ENCODE peak calls at places on chromosomes 5 and 9, in five cellular contexts. M is cardiac fibroblast, F is coronary artery, O is A549, R is right atrium auricular region. T is an unnamed sample.

GRCh38 chr9:37144762-37145161 is 24.4 kb downstream of the ZCCHC7 start:
- DNase-seq in M (peak; percentile 47), R (no peak), O (no peak), F (no peak), T (peak; percentile 1)

GRCh38 chr5:138468966-138469539 is 3.8 kb downstream of the EGR1 start:
- DNase-seq in F (no peak), R (no peak), M (no peak), O (no peak), T (no peak)

GRCh38 chr9:7178729-7179128 is 421.0 kb downstream of the KDM4C start:
- DNase-seq in F (no peak), O (no peak), M (no peak), R (no peak), T (no peak)

GRCh38 chr9:105132006-105132405 is 112.4 kb upstream of the SLC44A1 start:
- DNase-seq in O (no peak), F (no peak), M (no peak), R (no peak), T (no peak)

GRCh38 chr5:145068696-145069095 is 766.4 kb downstream of the PRELID2 start:
- DNase-seq in M (no peak), O (no peak), R (no peak), F (no peak), T (no peak)

GRCh38 chr9:97568461-97569275 is 64.5 kb downstream of the TSTD2 start:
- DNase-seq in R (peak; percentile 51), F (peak; percentile 29), M (no peak), O (no peak), T (no peak)

GRCh38 chr9:109794361-109795012 is 14.5 kb downstream of the PALM2AKAP2 start:
- DNase-seq in O (no peak), R (no peak), M (peak; percentile 14), F (no peak), T (no peak)

GRCh38 chr9:1005043-1005667 is 28.7 kb downstream of the DMRT3 start:
- DNase-seq in R (no peak), O (peak; percentile 25), M (peak; percentile 54), F (no peak), T (peak; percentile 77)

GRCh38 chr9:136581614-136582447 is 36.0 kb upstream of the NOTCH1 start:
- DNase-seq in M (no peak), R (no peak), O (no peak), F (no peak), T (no peak)

GRCh38 chr5:41414598-41414997 is 95.8 kb downstream of the PLCXD3 start:
- DNase-seq in R (peak; percentile 82), M (peak; percentile 97), O (peak; percentile 46), F (no peak), T (peak; percentile 92)

GRCh38 chr5:127942246-127943060 is 141.1 kb upstream of the SLC12A2 start:
- DNase-seq in O (no peak), F (no peak), M (peak; percentile 65), R (no peak), T (no peak)

GRCh38 chr9:120985759-120986353 is 59.3 kb upstream of the TRAF1 start:
- DNase-seq in R (no peak), M (peak; percentile 83), O (peak; percentile 25), F (no peak), T (peak; percentile 61)

GRCh38 chr5:139708877-139709586 is 60.9 kb downstream of the CXXC5 start:
- DNase-seq in M (peak; percentile 48), R (no peak), F (peak; percentile 84), O (no peak), T (no peak)

GRCh38 chr9:135590486-135591079 is 29.0 kb downstream of the PAEP start:
- DNase-seq in M (no peak), O (no peak), F (peak; percentile 58), R (peak; percentile 11), T (no peak)

GRCh38 chr9:121434946-121435345 is 64.7 kb downstream of the GGTA1 start:
- DNase-seq in R (no peak), M (peak; percentile 68), F (no peak), O (no peak), T (no peak)

GRCh38 chr9:19408316-19408692 is 505 bp upstream of the ACER2 start:
- DNase-seq in R (peak; percentile 73), O (no peak), F (no peak), M (no peak), T (no peak)

GRCh38 chr9:71743217-71743705 is 25.1 kb downstream of the CEMIP2 start:
- DNase-seq in R (no peak), F (no peak), M (peak; percentile 87), O (no peak), T (peak; percentile 78)

GRCh38 chr5:178333821-178334481 is 101.3 kb upstream of the PHYKPL start:
- DNase-seq in R (no peak), M (no peak), O (no peak), F (no peak), T (no peak)

GRCh38 chr5:67063791-67064190 is 132.8 kb downstream of the CD180 start:
- DNase-seq in R (no peak), F (no peak), O (no peak), M (peak; percentile 94), T (peak; percentile 77)

GRCh38 chr5:125583291-125583690 is 836.9 kb upstream of the ZNF608 start:
- DNase-seq in O (no peak), M (no peak), F (no peak), R (no peak), T (no peak)

GRCh38 chr9:32161209-32161608 is 223.2 kb upstream of the ACO1 start:
- DNase-seq in M (no peak), F (no peak), O (no peak), R (no peak), T (no peak)

GRCh38 chr5:153960269-153961215 is 78.2 kb downstream of the FAM114A2 start:
- DNase-seq in R (no peak), F (no peak), O (no peak), M (no peak), T (peak; percentile 30)

GRCh38 chr9:131530930-131531832 is at the start of gene UCK1:
- DNase-seq in M (peak; percentile 79), R (peak; percentile 70), O (peak; percentile 90), F (peak; percentile 86), T (peak; percentile 74)

GRCh38 chr9:133928248-133928764 is 63.8 kb downstream of the VAV2 start:
- DNase-seq in O (no peak), M (no peak), R (no peak), F (no peak), T (no peak)

GRCh38 chr9:21017092-21017491 is 14.3 kb downstream of the HACD4 start:
- DNase-seq in M (peak; percentile 88), O (peak; percentile 7), F (no peak), R (no peak), T (peak; percentile 38)

GRCh38 chr5:106595864-106596263 is 1074.9 kb downstream of the EFNA5 start:
- DNase-seq in F (no peak), M (no peak), R (no peak), O (no peak), T (no peak)

GRCh38 chr5:80083115-80083890 is 48.2 kb downstream of the THBS4 start:
- DNase-seq in F (peak; percentile 31), R (peak; percentile 61), M (peak; percentile 86), O (peak; percentile 82), T (peak; percentile 82)

GRCh38 chr5:2206244-2207108 is 323.8 kb upstream of the IRX4 start:
- DNase-seq in F (peak; percentile 26), R (no peak), M (no peak), O (no peak), T (no peak)

GRCh38 chr9:113649054-113649453 is 185.5 kb downstream of the RGS3 start:
- DNase-seq in F (no peak), M (peak; percentile 19), R (no peak), O (no peak), T (no peak)

GRCh38 chr5:617896-618295 is 5.8 kb downstream of the CEP72 start:
- DNase-seq in F (peak; percentile 12), O (no peak), R (no peak), M (no peak), T (no peak)

GRCh38 chr5:125326114-125326513 is 579.7 kb upstream of the ZNF608 start:
- DNase-seq in M (peak; percentile 74), R (no peak), O (peak; percentile 8), F (no peak), T (peak; percentile 81)

DNA sequence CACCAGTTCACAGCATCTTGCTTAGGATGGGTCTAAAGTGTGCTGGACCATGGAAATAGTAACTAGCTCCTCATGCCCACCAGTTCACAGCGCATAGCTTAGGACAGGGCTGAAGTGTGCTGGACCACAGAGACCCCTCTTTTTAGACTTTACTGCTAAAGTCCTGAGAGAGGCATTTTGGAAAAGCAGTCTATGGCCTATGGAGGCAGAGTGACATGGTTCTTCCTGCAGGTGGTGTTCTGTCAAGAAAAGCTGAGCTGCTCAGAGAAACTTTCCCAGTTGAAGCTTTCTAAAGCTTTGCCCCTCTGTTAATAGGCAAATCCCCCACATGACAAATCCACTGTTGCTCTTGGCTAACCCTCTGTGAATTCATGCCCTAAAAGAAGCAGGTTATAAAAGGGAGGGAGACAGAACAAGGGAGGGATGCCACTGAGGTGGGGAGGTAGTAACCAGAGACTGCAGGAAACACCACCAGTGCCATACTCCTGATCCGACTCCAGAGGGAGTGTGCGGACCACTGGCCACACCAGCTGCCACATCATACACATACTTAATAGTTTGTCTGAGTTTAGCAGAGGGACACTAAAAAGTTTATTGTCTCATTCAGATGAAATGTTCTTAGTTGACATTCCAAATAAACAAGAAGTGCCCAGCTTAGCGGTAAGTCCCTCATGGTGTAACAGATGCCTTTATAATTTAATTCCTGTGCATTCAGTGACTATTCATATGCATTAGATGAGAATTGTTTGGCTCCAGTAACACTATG is 236.1 kb upstream of the NFIL3 start:
- DNase-seq in O (peak; percentile 35), M (no peak), R (peak; percentile 53), F (no peak), T (peak; percentile 18)
- TF ChIP-seq CTCF in O (peak; percentile 28), M (peak; percentile 39), R (no peak), F (no peak), T (no peak)

GRCh38 chr9:101836021-101836420 is 97.6 kb upstream of the GRIN3A start:
- DNase-seq in M (no peak), F (no peak), O (no peak), R (no peak), T (no peak)

GRCh38 chr9:101832464-101832863 is 94.0 kb upstream of the GRIN3A start:
- DNase-seq in R (no peak), F (no peak), O (no peak), M (no peak), T (no peak)
- TF ChIP-seq CTCF in R (no peak), F (no peak), O (no peak), M (no peak), T (no peak)

GRCh38 chr5:160685695-160686094 is 166.3 kb downstream of the ATP10B start:
- DNase-seq in M (no peak), F (no peak), O (peak; percentile 4), R (no peak), T (peak; percentile 37)
- TF ChIP-seq CTCF in M (no peak), F (no peak), O (peak; percentile 13), R (no peak), T (peak; percentile 40)

DNA sequence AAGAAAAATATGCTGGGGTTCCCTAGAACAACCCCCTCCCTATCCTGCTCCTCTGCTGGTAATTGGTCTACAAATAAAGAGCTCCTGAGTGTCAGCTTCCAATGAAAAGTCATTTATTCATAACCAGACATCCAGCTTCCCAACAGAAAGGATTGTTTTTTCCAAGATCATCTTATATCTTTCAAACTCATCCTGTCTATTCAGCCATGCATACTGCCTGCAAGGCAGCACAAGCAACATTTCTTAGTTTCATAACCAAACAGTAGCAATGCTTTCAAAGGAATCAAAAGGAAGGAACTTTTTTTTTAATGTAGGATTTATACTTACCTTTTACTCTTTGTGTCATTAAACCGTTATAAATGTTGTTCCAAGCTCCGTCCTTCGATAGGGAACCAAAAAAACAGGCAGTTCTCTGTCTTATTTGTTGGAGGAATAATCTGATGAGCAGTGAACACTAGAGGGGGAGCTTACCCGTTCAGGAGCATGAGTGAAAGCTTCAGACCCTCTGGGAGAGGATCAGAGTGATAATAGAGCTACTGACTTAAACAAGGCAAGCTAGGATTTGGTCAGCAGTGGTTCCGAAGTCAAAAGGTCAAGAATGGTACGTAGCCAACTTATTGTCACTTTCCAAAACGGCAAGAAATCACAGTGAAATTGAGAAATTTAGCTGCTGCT is 893.1 kb downstream of the NR2F1-AS1 start:
- DNase-seq in F (no peak), O (peak; percentile 3), M (peak; percentile 80), R (no peak), T (peak; percentile 14)
- TF ChIP-seq CTCF in F (no peak), O (peak; percentile 36), M (peak; percentile 50), R (no peak), T (no peak)